ENCODE peak calls at places on chromosomes 16 and 17, in five cellular contexts. D, O, R, B and Z are unnamed samples. For H3K4me1, the result is how much of the 10 kb centered on the place peaks cover.

GRCh38 chr16:81808933-81809480 is 29.9 kb downstream of the PLCG2 start:
- DNase-seq in D (no peak), O (no peak), R (peak), B (no peak), Z (no peak)

GRCh38 chr17:61504697-61505096 is 52.5 kb downstream of the TBX4 start:
- DNase-seq in D (no peak), O (no peak), R (no peak), B (peak), Z (no peak)

GRCh38 chr16:50709061-50709695 is 15.8 kb downstream of the NOD2 start:
- DNase-seq in D (no peak), O (no peak), R (no peak), B (no peak), Z (no peak)

GRCh38 chr17:68318103-68318991 is 27.1 kb downstream of the ARSG start:
- DNase-seq in D (no peak), O (no peak), R (no peak), B (peak), Z (no peak)

GRCh38 chr17:66025551-66025950 is 166.4 kb downstream of the CEP112 start:
- DNase-seq in D (no peak), O (no peak), R (no peak), B (no peak), Z (no peak)

GRCh38 chr16:80058236-80058635 is 457.7 kb upstream of the MAF start:
- DNase-seq in D (peak), O (no peak), R (no peak), B (no peak), Z (peak)

GRCh38 chr17:48484850-48485249 is 46.0 kb downstream of the HOXB1 start:
- DNase-seq in D (no peak), O (peak), R (no peak), B (peak), Z (no peak)

GRCh38 chr16:70577256-70577698 is 53.7 kb downstream of the SF3B3 start:
- DNase-seq in D (no peak), O (no peak), R (no peak), B (peak), Z (no peak)

GRCh38 chr16:58128721-58129096 is 472 bp downstream of the CFAP20 start:
- DNase-seq in D (no peak), O (no peak), R (no peak), B (peak), Z (no peak)

GRCh38 chr17:49637050-49637449 is 40.8 kb downstream of the SPOP start:
- DNase-seq in D (no peak), O (no peak), R (no peak), B (peak), Z (no peak)

GRCh38 chr17:10681866-10682446 is 15.4 kb downstream of the SCO1 start:
- DNase-seq in D (no peak), O (no peak), R (no peak), B (peak), Z (no peak)

GRCh38 chr17:45021607-45022287 is 29.7 kb downstream of the DCAKD start:
- DNase-seq in D (peak), O (no peak), R (no peak), B (peak), Z (peak)

GRCh38 chr17:46043606-46044005 is 44.6 kb downstream of the STH start:
- DNase-seq in D (no peak), O (no peak), R (no peak), B (no peak), Z (no peak)

GRCh38 chr17:64025732-64026294 is 5.4 kb upstream of the ICAM2 start:
- DNase-seq in D (peak), O (no peak), R (peak), B (peak), Z (peak)
- H3K4me1 ChIP-seq in D (under half), O (under half), R (under half), B (under half), Z (under half)

GRCh38 chr17:77349976-77350830 is 209.4 kb downstream of the SEC14L1 start:
- DNase-seq in D (peak), O (no peak), R (no peak), B (peak), Z (peak)

GRCh38 chr17:77345260-77345910 is 204.6 kb downstream of the SEC14L1 start:
- DNase-seq in D (peak), O (no peak), R (no peak), B (peak), Z (no peak)

GRCh38 chr17:77346765-77347164 is 206.0 kb downstream of the SEC14L1 start:
- DNase-seq in D (peak), O (no peak), R (no peak), B (no peak), Z (peak)

GRCh38 chr17:77344038-77344437 is 203.3 kb downstream of the SEC14L1 start:
- DNase-seq in D (no peak), O (no peak), R (no peak), B (no peak), Z (no peak)

DNA sequence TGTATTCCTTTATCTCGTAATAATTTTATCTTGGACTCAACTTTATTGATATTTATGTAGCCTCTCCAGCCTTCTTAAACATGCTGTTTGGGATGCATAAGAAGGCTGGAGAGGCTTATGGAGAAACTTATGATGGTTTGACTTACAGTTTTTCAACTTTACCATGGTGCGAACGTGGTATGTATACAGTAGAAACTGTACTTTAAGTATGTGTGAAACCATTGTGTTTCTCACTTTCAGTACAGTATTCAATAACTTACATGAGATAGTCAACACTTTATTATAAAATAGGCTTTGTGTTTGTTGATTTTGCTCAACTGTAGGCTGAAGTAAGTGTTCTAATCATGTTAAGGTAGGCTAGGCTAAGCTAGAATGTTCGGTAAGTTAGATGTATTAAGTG is 206.8 kb downstream of the SEC14L1 start:
- DNase-seq in D (no peak), O (no peak), R (no peak), B (no peak), Z (no peak)
- H3K4me3 ChIP-seq in D (no peak), O (no peak), R (no peak), B (no peak), Z (no peak)

DNA sequence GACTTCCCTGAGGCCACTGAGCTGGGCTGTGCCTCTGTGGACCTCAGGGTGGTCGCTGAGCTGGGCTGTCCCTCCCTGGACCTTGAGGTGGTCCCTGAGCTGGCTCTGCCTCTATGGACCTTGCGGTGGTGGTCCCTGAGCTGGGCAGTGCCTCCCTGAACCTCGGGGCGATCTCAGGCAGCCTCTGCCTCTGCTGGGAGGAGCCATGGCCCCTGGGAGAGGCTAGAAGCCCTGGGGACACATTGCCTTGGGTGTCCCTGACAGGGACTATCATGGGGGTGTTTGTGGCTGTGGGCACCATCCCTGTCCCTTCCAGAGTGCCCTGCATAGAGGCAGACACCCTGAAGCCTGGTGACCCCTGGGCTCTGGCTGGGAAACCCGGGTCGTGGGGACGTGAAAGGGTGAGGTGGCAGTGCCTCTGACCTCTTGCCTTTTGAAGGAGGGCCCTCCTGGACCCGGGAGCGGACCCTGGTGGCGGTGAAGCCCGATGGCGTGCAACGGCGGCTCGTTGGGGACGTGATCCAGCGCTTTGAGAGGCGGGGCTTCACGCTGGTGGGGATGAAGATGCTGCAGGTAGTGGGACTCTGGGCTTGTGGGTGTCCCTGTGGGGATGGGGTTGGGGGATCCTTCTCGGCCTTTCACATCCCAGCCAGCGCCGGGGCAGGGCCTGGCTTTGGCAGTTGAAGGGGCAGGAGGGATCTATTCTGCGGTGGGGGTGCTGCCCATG is 1.7 kb downstream of the NME4 start:
- DNase-seq in D (no peak), O (no peak), R (no peak), B (no peak), Z (no peak)
- H3K27ac ChIP-seq in D (no peak), O (no peak), R (no peak), B (peak), Z (no peak)

GRCh38 chr17:43020030-43020621 is 2.1 kb downstream of the VAT1 start:
- DNase-seq in D (no peak), O (no peak), R (no peak), B (no peak), Z (no peak)
- H3K4me1 ChIP-seq in D (under half), O (under half), R (under half), B (under half), Z (under half)

GRCh38 chr16:56669005-56669839 is at the start of gene MT1H:
- DNase-seq in D (peak), O (no peak), R (no peak), B (no peak), Z (no peak)
- H3K4me3 ChIP-seq in D (no peak), O (no peak), R (no peak), B (no peak), Z (no peak)

GRCh38 chr16:86857807-86858206 is 279.5 kb downstream of the FOXL1 start:
- DNase-seq in D (no peak), O (no peak), R (no peak), B (no peak), Z (no peak)
- H3K27ac ChIP-seq in D (no peak), O (no peak), R (no peak), B (no peak), Z (no peak)

GRCh38 chr17:82291582-82292250 is 18.2 kb upstream of the CSNK1D start:
- DNase-seq in D (no peak), O (no peak), R (no peak), B (no peak), Z (no peak)
- H3K4me1 ChIP-seq in D (under half), O (under half), R (under half), B (under half), Z (under half)